ENCODE peak calls at places on chromosomes 1 and 21, in eight cellular contexts. R is PC-9, O is fibroblast of pulmonary artery, X is B cell, I is GM23338, K is astrocyte of the cerebellum, M is body of pancreas, U is sigmoid colon. N is an unnamed sample.

GRCh38 chr1:230858236-230858820 is 10.0 kb downstream of the C1orf198 start:
- DNase-seq in R (no peak), O (no peak), X (no peak), I (no peak), K (no peak), M (no peak), U (no peak), N (no peak)

GRCh38 chr1:113231866-113232265 is 158.4 kb upstream of the MAGI3 start:
- DNase-seq in R (no peak), O (no peak), X (no peak), I (no peak), K (no peak), M (no peak), U (no peak), N (no peak)

GRCh38 chr1:40308036-40308727 is 8.9 kb downstream of the COL9A2 start:
- DNase-seq in R (no peak), O (no peak), X (no peak), I (no peak), K (no peak), M (no peak), U (no peak), N (no peak)

GRCh38 chr1:10228528-10228927 is 18.2 kb downstream of the KIF1B start:
- DNase-seq in R (no peak), O (peak), X (no peak), I (no peak), K (no peak), M (no peak), U (no peak), N (no peak)

GRCh38 chr1:34162852-34163766 is 1.9 kb downstream of the CSMD2 start:
- DNase-seq in R (no peak), O (peak), X (no peak), I (peak), K (peak), M (peak), U (peak), N (peak)

GRCh38 chr1:30892671-30893073 is 15.9 kb downstream of the SDC3 start:
- DNase-seq in R (no peak), O (no peak), X (no peak), I (no peak), K (no peak), M (no peak), U (no peak), N (no peak)

GRCh38 chr1:222820159-222820732 is 5.4 kb downstream of the DISP1 start:
- DNase-seq in R (no peak), O (no peak), X (no peak), I (no peak), K (no peak), M (no peak), U (no peak), N (no peak)

GRCh38 chr1:46410156-46411009 is 16.3 kb downstream of the FAAH start:
- DNase-seq in R (no peak), O (peak), X (no peak), I (no peak), K (no peak), M (no peak), U (no peak), N (no peak)

GRCh38 chr1:243179714-243180113 is 75.4 kb downstream of the CEP170 start:
- DNase-seq in R (no peak), O (no peak), X (no peak), I (no peak), K (no peak), M (no peak), U (no peak), N (no peak)

GRCh38 chr1:67847466-67847865 is 14.2 kb upstream of the GNG12 start:
- DNase-seq in R (no peak), O (peak), X (no peak), I (no peak), K (no peak), M (no peak), U (no peak), N (no peak)

GRCh38 chr1:53314606-53315005 is 13.3 kb downstream of the LRP8 start:
- DNase-seq in R (no peak), O (no peak), X (no peak), I (no peak), K (no peak), M (no peak), U (no peak), N (no peak)

GRCh38 chr21:39715804-39716397 is 29.1 kb upstream of the IGSF5 start:
- DNase-seq in R (no peak), O (peak), X (peak), I (peak), K (peak), M (peak), U (peak), N (peak)

GRCh38 chr21:38777015-38777414 is 28.7 kb upstream of the ETS2 start:
- DNase-seq in R (no peak), O (no peak), X (no peak), I (no peak), K (no peak), M (no peak), U (no peak), N (no peak)

GRCh38 chr1:224632381-224632871 is 16.3 kb downstream of the CNIH3 start:
- DNase-seq in R (no peak), O (peak), X (no peak), I (no peak), K (peak), M (peak), U (no peak), N (no peak)

GRCh38 chr1:221913351-221913750 is 171.5 kb upstream of the DUSP10 start:
- DNase-seq in R (peak), O (no peak), X (no peak), I (no peak), K (no peak), M (no peak), U (no peak), N (no peak)

GRCh38 chr1:159898527-159898926 is 1.4 kb downstream of the CFAP45 start:
- DNase-seq in R (no peak), O (no peak), X (no peak), I (no peak), K (no peak), M (no peak), U (peak), N (no peak)

GRCh38 chr1:39321979-39322378 is 117.5 kb downstream of the MACF1 start:
- DNase-seq in R (no peak), O (no peak), X (no peak), I (no peak), K (no peak), M (no peak), U (no peak), N (no peak)

GRCh38 chr1:67787746-67788145 is 45.5 kb downstream of the GNG12 start:
- DNase-seq in R (no peak), O (no peak), X (no peak), I (no peak), K (no peak), M (no peak), U (no peak), N (no peak)

GRCh38 chr1:83764209-83764608 is 234.7 kb downstream of the TTLL7 start:
- DNase-seq in R (no peak), O (no peak), X (no peak), I (no peak), K (no peak), M (no peak), U (no peak), N (no peak)

GRCh38 chr1:243264718-243265117 is 8.9 kb downstream of the SDCCAG8 start:
- DNase-seq in R (no peak), O (peak), X (no peak), I (no peak), K (no peak), M (no peak), U (no peak), N (no peak)

GRCh38 chr1:167438171-167439138 is 79.9 kb downstream of the CD247 start:
- DNase-seq in R (no peak), O (no peak), X (peak), I (no peak), K (no peak), M (no peak), U (no peak), N (no peak)

GRCh38 chr1:106676021-106676420 is 380.5 kb upstream of the PRMT6 start:
- DNase-seq in R (no peak), O (peak), X (no peak), I (no peak), K (peak), M (no peak), U (no peak), N (no peak)

GRCh38 chr1:99326215-99326949 is 62.1 kb downstream of the PLPPR4 start:
- DNase-seq in R (no peak), O (peak), X (no peak), I (peak), K (no peak), M (no peak), U (no peak), N (no peak)

DNA sequence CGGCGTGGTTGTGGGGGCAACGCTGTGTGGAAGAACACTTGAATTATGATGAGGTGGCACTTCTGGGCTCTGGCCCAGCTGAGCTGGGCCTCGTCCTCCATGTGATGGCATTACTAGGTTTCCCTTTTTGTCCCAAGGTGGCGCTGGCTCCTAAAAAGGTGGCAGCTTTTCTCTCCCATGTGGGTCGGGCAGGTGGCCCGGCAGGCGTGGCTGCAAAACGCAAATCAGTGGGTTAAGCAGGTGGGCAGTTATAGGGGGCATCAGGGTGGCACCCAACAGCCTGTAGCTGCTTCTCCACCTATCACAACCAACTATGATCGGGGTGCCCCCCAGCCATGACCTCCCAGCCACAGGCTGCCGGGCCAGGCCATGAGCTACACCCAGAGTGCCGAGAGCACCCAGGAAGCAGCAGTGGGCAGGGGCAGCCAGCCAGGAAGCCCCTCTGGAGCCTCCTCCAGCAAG is 59.6 kb downstream of the KCNAB2 start:
- DNase-seq in R (peak), O (no peak), X (no peak), I (no peak), K (no peak), M (no peak), U (peak), N (no peak)
- TF ChIP-seq CTCF in R (peak), O (no peak), X (no peak), I (peak), K (no peak), M (no peak), U (no peak), N (no peak)

GRCh38 chr1:55286851-55287602 is 71.9 kb upstream of the USP24 start:
- DNase-seq in R (no peak), O (peak), X (no peak), I (no peak), K (no peak), M (no peak), U (no peak), N (no peak)

GRCh38 chr1:55287732-55288131 is 72.6 kb upstream of the USP24 start:
- DNase-seq in R (no peak), O (no peak), X (peak), I (no peak), K (no peak), M (no peak), U (no peak), N (no peak)

GRCh38 chr1:55284856-55285255 is 69.7 kb upstream of the USP24 start:
- DNase-seq in R (no peak), O (peak), X (peak), I (peak), K (peak), M (peak), U (peak), N (no peak)

GRCh38 chr1:55288245-55288644 is 73.1 kb upstream of the USP24 start:
- DNase-seq in R (no peak), O (no peak), X (peak), I (no peak), K (no peak), M (no peak), U (no peak), N (no peak)

GRCh38 chr1:55285849-55286248 is 70.7 kb upstream of the USP24 start:
- DNase-seq in R (no peak), O (no peak), X (no peak), I (no peak), K (no peak), M (no peak), U (no peak), N (no peak)
- TF ChIP-seq CTCF in R (no peak), O (no peak), X (no peak), I (no peak), K (no peak), M (no peak), U (no peak), N (no peak)

GRCh38 chr1:151693057-151693651 is 23.4 kb downstream of the CELF3 start:
- DNase-seq in R (no peak), O (peak), X (no peak), I (peak), K (peak), M (no peak), U (no peak), N (no peak)
- TF ChIP-seq CTCF in R (peak), O (peak), X (no peak), I (peak), K (peak), M (peak), U (peak), N (no peak)

GRCh38 chr1:212024469-212025149 is 10.7 kb downstream of the INTS7 start:
- DNase-seq in R (no peak), O (no peak), X (no peak), I (no peak), K (no peak), M (no peak), U (no peak), N (no peak)

GRCh38 chr1:212020975-212021374 is 14.4 kb downstream of the INTS7 start:
- DNase-seq in R (no peak), O (no peak), X (no peak), I (no peak), K (no peak), M (no peak), U (no peak), N (no peak)

DNA sequence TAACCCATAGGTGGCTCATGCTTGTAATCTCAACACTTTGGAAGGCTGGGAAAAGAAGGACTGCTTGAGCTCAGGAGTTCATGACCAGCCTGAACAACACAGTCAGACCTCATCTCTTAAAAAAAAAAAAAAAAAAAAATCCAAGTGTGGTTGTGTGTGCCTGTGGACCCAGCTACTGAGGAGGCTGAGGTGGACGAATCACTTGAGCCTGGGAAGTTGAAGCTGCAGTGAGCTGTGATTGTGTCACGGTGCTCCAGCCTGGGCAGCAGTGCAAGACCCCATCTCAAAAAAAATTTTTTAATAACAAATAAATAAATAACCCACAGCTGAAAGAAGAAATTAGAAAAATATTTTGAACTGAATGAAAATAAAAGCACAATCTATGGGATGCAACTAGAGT is 13.8 kb downstream of the INTS7 start:
- DNase-seq in R (no peak), O (no peak), X (no peak), I (peak), K (no peak), M (no peak), U (no peak), N (no peak)
- TF ChIP-seq CTCF in R (no peak), O (no peak), X (no peak), I (no peak), K (no peak), M (no peak), U (no peak), N (no peak)

N was measured in mesothelial cell of epicardium.